ENCODE peak calls at places on chromosomes 7 and 10, in seven cellular contexts. One of them, this sample, is unnamed.

GRCh38 chr7:21426286-21426957 is 1.5 kb upstream of the SP4 start:
- DNase-seq in dorsolateral prefrontal cortex: no peak
- DNase-seq in Peyer's patch: no peak
- DNase-seq in HepG2: peak; percentile 1
- DNase-seq in K562: no peak
- DNase-seq in left ventricle myocardium inferior: no peak
- DNase-seq in AG04450: no peak
- DNase-seq in this sample: no peak

GRCh38 chr7:156625585-156625984 is 15.0 kb upstream of the RNF32 start:
- DNase-seq in dorsolateral prefrontal cortex: no peak
- DNase-seq in Peyer's patch: no peak
- DNase-seq in left ventricle myocardium inferior: no peak
- DNase-seq in K562: no peak
- DNase-seq in HepG2: peak; percentile 56
- DNase-seq in AG04450: no peak
- DNase-seq in this sample: no peak

GRCh38 chr10:103667390-103667789 is 173.9 kb downstream of the NEURL1 start:
- DNase-seq in Peyer's patch: no peak
- DNase-seq in dorsolateral prefrontal cortex: no peak
- DNase-seq in AG04450: no peak
- DNase-seq in left ventricle myocardium inferior: no peak
- DNase-seq in K562: peak; percentile 83
- DNase-seq in HepG2: no peak
- DNase-seq in this sample: no peak

GRCh38 chr7:23058412-23059096 is 44.6 kb upstream of the HYCC1 start:
- DNase-seq in HepG2: no peak
- DNase-seq in AG04450: no peak
- DNase-seq in Peyer's patch: no peak
- DNase-seq in dorsolateral prefrontal cortex: no peak
- DNase-seq in left ventricle myocardium inferior: no peak
- DNase-seq in K562: no peak
- DNase-seq in this sample: no peak

GRCh38 chr10:60176900-60177299 is 212.8 kb downstream of the ANK3 start:
- DNase-seq in HepG2: no peak
- DNase-seq in AG04450: no peak
- DNase-seq in left ventricle myocardium inferior: no peak
- DNase-seq in dorsolateral prefrontal cortex: no peak
- DNase-seq in Peyer's patch: no peak
- DNase-seq in K562: no peak
- DNase-seq in this sample: no peak

GRCh38 chr10:29067161-29067560 is 221.7 kb upstream of the LYZL1 start:
- DNase-seq in AG04450: no peak
- DNase-seq in Peyer's patch: no peak
- DNase-seq in K562: no peak
- DNase-seq in dorsolateral prefrontal cortex: no peak
- DNase-seq in left ventricle myocardium inferior: no peak
- DNase-seq in HepG2: no peak
- DNase-seq in this sample: no peak

GRCh38 chr10:45407542-45407941 is 33.5 kb downstream of the ALOX5 start:
- DNase-seq in HepG2: no peak
- DNase-seq in left ventricle myocardium inferior: no peak
- DNase-seq in K562: peak; percentile 42
- DNase-seq in dorsolateral prefrontal cortex: no peak
- DNase-seq in AG04450: no peak
- DNase-seq in Peyer's patch: no peak
- DNase-seq in this sample: no peak

GRCh38 chr10:89003344-89003743 is 12.7 kb downstream of the FAS start:
- DNase-seq in left ventricle myocardium inferior: no peak
- DNase-seq in dorsolateral prefrontal cortex: no peak
- DNase-seq in Peyer's patch: no peak
- DNase-seq in K562: no peak
- DNase-seq in HepG2: no peak
- DNase-seq in AG04450: no peak
- DNase-seq in this sample: no peak

GRCh38 chr10:110682348-110682747 is 38.2 kb downstream of the RBM20 start:
- DNase-seq in left ventricle myocardium inferior: no peak
- DNase-seq in dorsolateral prefrontal cortex: no peak
- DNase-seq in Peyer's patch: no peak
- DNase-seq in K562: no peak
- DNase-seq in AG04450: no peak
- DNase-seq in HepG2: no peak
- DNase-seq in this sample: no peak

GRCh38 chr7:151744656-151745055 is 132.3 kb downstream of the PRKAG2 start:
- DNase-seq in K562: no peak
- DNase-seq in AG04450: no peak
- DNase-seq in left ventricle myocardium inferior: no peak
- DNase-seq in HepG2: no peak
- DNase-seq in dorsolateral prefrontal cortex: no peak
- DNase-seq in Peyer's patch: no peak
- DNase-seq in this sample: no peak
- H3K27ac ChIP-seq in K562: no peak overlapping the region
- H3K27ac ChIP-seq in AG04450: no peak overlapping the region
- H3K27ac ChIP-seq in left ventricle myocardium inferior: peak overlapping the region; percentile 89
- H3K27ac ChIP-seq in HepG2: no peak overlapping the region
- H3K27ac ChIP-seq in dorsolateral prefrontal cortex: no peak overlapping the region
- H3K27ac ChIP-seq in Peyer's patch: peak overlapping the region; percentile 60
- H3K27ac ChIP-seq in this sample: no peak overlapping the region

DNA sequence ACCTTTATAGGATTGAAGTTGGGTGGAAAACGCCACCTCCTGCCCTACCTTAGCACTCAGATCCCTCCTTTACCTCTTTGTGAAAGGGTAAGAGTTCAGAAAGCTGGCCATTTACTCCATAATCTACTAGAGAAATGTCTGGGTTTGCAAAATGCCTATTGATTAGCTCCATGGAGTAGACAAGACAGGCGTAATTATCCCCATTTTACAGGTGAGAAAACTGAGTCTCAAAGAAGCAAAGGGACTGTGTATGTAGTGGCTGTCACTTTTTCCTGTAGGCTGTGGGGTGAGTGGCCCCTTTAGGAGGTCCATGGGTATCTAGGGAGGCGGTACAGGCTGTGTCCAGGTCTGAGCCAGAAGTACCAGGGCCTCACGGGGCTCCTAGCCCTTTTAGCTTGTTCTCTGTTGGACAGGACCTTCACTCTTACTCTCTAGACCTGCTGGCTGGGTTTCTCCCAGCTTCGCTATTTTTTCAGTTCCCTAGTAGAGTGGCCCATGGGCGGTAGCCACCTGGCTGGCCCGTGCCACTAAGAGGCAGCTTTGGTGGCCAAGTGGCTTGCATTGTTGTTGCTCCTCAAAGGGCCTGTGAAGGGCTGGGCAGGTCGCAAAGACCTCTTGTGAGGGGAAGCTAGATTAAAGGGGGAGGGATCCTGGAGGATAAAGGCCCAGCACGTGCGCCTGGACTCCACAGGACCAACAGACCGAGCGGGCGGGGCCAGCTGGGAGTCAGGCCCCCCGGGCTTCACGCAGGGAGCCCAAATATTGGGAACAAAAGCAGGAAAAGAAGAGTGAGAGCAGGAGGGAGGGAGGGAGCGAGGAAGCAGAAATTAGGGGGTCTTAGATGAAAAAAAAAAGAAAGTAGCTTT is 4.7 kb upstream of the PAX2 start:
- DNase-seq in K562: no peak
- DNase-seq in Peyer's patch: no peak
- DNase-seq in dorsolateral prefrontal cortex: no peak
- DNase-seq in left ventricle myocardium inferior: no peak
- DNase-seq in AG04450: no peak
- DNase-seq in HepG2: no peak
- DNase-seq in this sample: no peak
- H3K27me3 ChIP-seq in K562: peaks cover 80% of the 10 kb centered on the region
- H3K27me3 ChIP-seq in Peyer's patch: peaks cover 92% of the 10 kb centered on the region
- H3K27me3 ChIP-seq in dorsolateral prefrontal cortex: peaks cover 93% of the 10 kb centered on the region
- H3K27me3 ChIP-seq in left ventricle myocardium inferior: peaks cover 100% of the 10 kb centered on the region
- H3K27me3 ChIP-seq in AG04450: peaks cover 94% of the 10 kb centered on the region
- H3K27me3 ChIP-seq in HepG2: peaks cover 34% of the 10 kb centered on the region
- H3K27me3 ChIP-seq in this sample: peaks cover 95% of the 10 kb centered on the region

GRCh38 chr7:146175716-146176115 is 59.1 kb downstream of the CNTNAP2 start:
- DNase-seq in left ventricle myocardium inferior: no peak
- DNase-seq in K562: no peak
- DNase-seq in Peyer's patch: no peak
- DNase-seq in HepG2: no peak
- DNase-seq in dorsolateral prefrontal cortex: no peak
- DNase-seq in AG04450: no peak
- DNase-seq in this sample: no peak
- TF ChIP-seq CTCF in left ventricle myocardium inferior: no peak
- TF ChIP-seq CTCF in K562: no peak
- TF ChIP-seq CTCF in Peyer's patch: no peak
- TF ChIP-seq CTCF in HepG2: no peak
- TF ChIP-seq CTCF in dorsolateral prefrontal cortex: no peak
- TF ChIP-seq CTCF in AG04450: no peak
- TF ChIP-seq CTCF in this sample: no peak

DNA sequence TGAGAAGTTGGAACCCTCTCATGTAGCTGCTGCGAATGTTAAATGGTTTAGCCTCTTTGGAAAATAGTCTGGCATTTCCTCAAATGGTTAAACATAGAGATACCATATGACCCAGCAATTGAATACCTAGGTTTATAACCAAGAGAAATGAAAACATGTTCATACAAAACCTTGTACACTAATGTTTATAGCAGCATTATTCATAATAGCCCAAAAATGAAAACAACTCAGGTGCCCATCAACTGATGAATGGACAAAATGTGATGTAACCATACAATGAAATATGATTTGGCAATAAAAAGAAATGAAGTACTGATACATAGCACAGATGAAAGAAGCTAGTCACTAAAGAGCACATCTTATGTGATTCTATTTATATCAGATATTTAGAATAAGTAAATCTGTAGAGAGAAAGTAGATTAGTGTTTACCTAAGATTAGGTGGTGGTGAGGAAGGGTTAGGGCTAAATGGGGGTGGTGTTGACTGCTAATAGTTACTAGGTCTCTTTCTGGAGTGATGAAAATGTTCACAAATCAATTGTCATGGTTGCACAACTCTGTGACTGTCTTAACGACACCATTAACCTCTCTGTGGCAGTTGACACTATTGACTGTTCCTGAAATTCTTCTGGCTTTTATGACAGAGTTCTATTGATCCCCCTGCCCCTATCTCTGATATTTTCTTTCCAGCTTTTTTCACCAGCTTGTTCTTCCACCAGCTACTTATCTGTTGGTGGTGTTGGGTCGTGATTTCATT is 35.2 kb downstream of the VCL start:
- DNase-seq in Peyer's patch: no peak
- DNase-seq in AG04450: no peak
- DNase-seq in left ventricle myocardium inferior: no peak
- DNase-seq in dorsolateral prefrontal cortex: no peak
- DNase-seq in K562: no peak
- DNase-seq in HepG2: no peak
- DNase-seq in this sample: no peak
- H3K27ac ChIP-seq in Peyer's patch: no peak overlapping the region
- H3K27ac ChIP-seq in AG04450: no peak overlapping the region
- H3K27ac ChIP-seq in left ventricle myocardium inferior: peak overlapping the region; percentile 53
- H3K27ac ChIP-seq in dorsolateral prefrontal cortex: no peak overlapping the region
- H3K27ac ChIP-seq in K562: peak overlapping the region; percentile 7
- H3K27ac ChIP-seq in HepG2: no peak overlapping the region
- H3K27ac ChIP-seq in this sample: no peak overlapping the region

DNA sequence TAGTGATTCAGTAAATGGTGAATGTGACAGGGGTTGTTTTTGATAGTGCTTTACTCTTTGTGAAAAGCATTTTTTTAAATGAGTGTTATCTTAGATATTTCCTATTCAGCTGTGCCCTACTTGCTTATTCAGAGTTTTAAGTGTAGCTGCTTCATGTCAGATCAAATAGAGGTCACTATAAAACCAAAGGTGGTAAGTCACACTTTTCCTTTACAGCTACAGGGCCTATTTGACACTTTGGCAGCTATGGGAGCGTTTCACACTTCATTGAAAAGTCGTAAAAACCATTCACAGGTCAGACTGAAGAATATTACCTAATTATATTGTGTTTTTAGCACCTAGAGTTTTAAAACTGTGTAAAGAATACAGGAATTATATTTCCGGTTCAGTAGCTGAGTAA is 67.3 kb downstream of the ANKIB1 start:
- DNase-seq in K562: no peak
- DNase-seq in left ventricle myocardium inferior: no peak
- DNase-seq in HepG2: no peak
- DNase-seq in Peyer's patch: no peak
- DNase-seq in dorsolateral prefrontal cortex: no peak
- DNase-seq in AG04450: no peak
- DNase-seq in this sample: no peak
- H3K27me3 ChIP-seq in K562: no peaks in the 10 kb centered on the region
- H3K27me3 ChIP-seq in left ventricle myocardium inferior: no peaks in the 10 kb centered on the region
- H3K27me3 ChIP-seq in HepG2: no peaks in the 10 kb centered on the region
- H3K27me3 ChIP-seq in Peyer's patch: no peaks in the 10 kb centered on the region
- H3K27me3 ChIP-seq in dorsolateral prefrontal cortex: no peaks in the 10 kb centered on the region
- H3K27me3 ChIP-seq in AG04450: no peaks in the 10 kb centered on the region
- H3K27me3 ChIP-seq in this sample: no peaks in the 10 kb centered on the region

GRCh38 chr10:125656523-125656922 is 26.4 kb downstream of the TEX36 start:
- DNase-seq in K562: no peak
- DNase-seq in dorsolateral prefrontal cortex: no peak
- DNase-seq in Peyer's patch: no peak
- DNase-seq in HepG2: no peak
- DNase-seq in AG04450: no peak
- DNase-seq in left ventricle myocardium inferior: no peak
- DNase-seq in this sample: no peak
- TF ChIP-seq CTCF in K562: no peak
- TF ChIP-seq CTCF in dorsolateral prefrontal cortex: no peak
- TF ChIP-seq CTCF in Peyer's patch: no peak
- TF ChIP-seq CTCF in HepG2: no peak
- TF ChIP-seq CTCF in AG04450: no peak
- TF ChIP-seq CTCF in left ventricle myocardium inferior: no peak
- TF ChIP-seq CTCF in this sample: no peak

GRCh38 chr7:144997516-144997915 is 161.7 kb upstream of the TPK1 start:
- DNase-seq in left ventricle myocardium inferior: no peak
- DNase-seq in AG04450: no peak
- DNase-seq in dorsolateral prefrontal cortex: no peak
- DNase-seq in K562: no peak
- DNase-seq in Peyer's patch: no peak
- DNase-seq in HepG2: no peak
- DNase-seq in this sample: no peak
- H3K27ac ChIP-seq in left ventricle myocardium inferior: no peak overlapping the region
- H3K27ac ChIP-seq in AG04450: no peak overlapping the region
- H3K27ac ChIP-seq in dorsolateral prefrontal cortex: no peak overlapping the region
- H3K27ac ChIP-seq in K562: no peak overlapping the region
- H3K27ac ChIP-seq in Peyer's patch: no peak overlapping the region
- H3K27ac ChIP-seq in HepG2: no peak overlapping the region
- H3K27ac ChIP-seq in this sample: no peak overlapping the region

GRCh38 chr10:8054498-8055407 is at the start of gene GATA3:
- DNase-seq in AG04450: no peak
- DNase-seq in left ventricle myocardium inferior: peak; percentile 62
- DNase-seq in K562: no peak
- DNase-seq in HepG2: no peak
- DNase-seq in Peyer's patch: peak; percentile 81
- DNase-seq in dorsolateral prefrontal cortex: no peak
- DNase-seq in this sample: no peak
- H3K27me3 ChIP-seq in AG04450: peaks cover 78% of the 10 kb centered on the region
- H3K27me3 ChIP-seq in left ventricle myocardium inferior: peaks cover 100% of the 10 kb centered on the region
- H3K27me3 ChIP-seq in K562: peaks cover 45% of the 10 kb centered on the region
- H3K27me3 ChIP-seq in HepG2: peaks cover 11% of the 10 kb centered on the region
- H3K27me3 ChIP-seq in Peyer's patch: peaks cover 63% of the 10 kb centered on the region
- H3K27me3 ChIP-seq in dorsolateral prefrontal cortex: peaks cover 92% of the 10 kb centered on the region
- H3K27me3 ChIP-seq in this sample: peaks cover 59% of the 10 kb centered on the region